ENCODE peak calls at places on chromosome 17, in four cellular contexts. I, P, Y and E are unnamed samples.

GRCh38 chr17:73703917-73704316 is 59.7 kb upstream of the SDK2 start:
- DNase-seq in I (no peak), P (no peak), Y (no peak), E (no peak)

GRCh38 chr17:47957591-47958490 is at the start of gene PRR15L:
- DNase-seq in I (no peak), P (no peak), Y (no peak), E (no peak)

GRCh38 chr17:76709077-76709950 is 1.5 kb downstream of the MXRA7 start:
- DNase-seq in I (no peak), P (peak), Y (peak), E (no peak)

GRCh38 chr17:909642-910323 is 69.8 kb downstream of the NXN start:
- DNase-seq in I (no peak), P (no peak), Y (no peak), E (no peak)

GRCh38 chr17:64471440-64471839 is 22.5 kb downstream of the MILR1 start:
- DNase-seq in I (no peak), P (no peak), Y (no peak), E (no peak)

GRCh38 chr17:56892333-56892732 is 21.5 kb downstream of the TRIM25 start:
- DNase-seq in I (no peak), P (no peak), Y (no peak), E (no peak)

GRCh38 chr17:37218849-37219248 is 156.9 kb upstream of the C17orf78 start:
- DNase-seq in I (no peak), P (no peak), Y (no peak), E (no peak)

GRCh38 chr17:39139137-39139516 is 12.3 kb downstream of the PLXDC1 start:
- DNase-seq in I (no peak), P (peak), Y (peak), E (no peak)

GRCh38 chr17:44862278-44862914 is 14.7 kb downstream of the HIGD1B start:
- DNase-seq in I (no peak), P (no peak), Y (no peak), E (no peak)